ENCODE peak calls at places on chromosomes 3 and 15, in eight cellular contexts. G is PC-3, F is transverse colon, H is brain microvascular endothelial cell, U is SK-N-SH, E is cardiac muscle cell, R is A549, B is RWPE2. Y is an unnamed sample.

GRCh38 chr3:46609074-46609735 is 3.1 kb upstream of the FAM240A start:
- DNase-seq in G (no peak), F (no peak), H (no peak), U (no peak), E (no peak), R (no peak), B (no peak), Y (no peak)

GRCh38 chr15:34331809-34332208 is 5.8 kb downstream of the SLC12A6 start:
- DNase-seq in G (no peak), F (no peak), H (no peak), U (no peak), E (peak), R (no peak), B (no peak), Y (no peak)

GRCh38 chr3:59709702-59710555 is 660.1 kb upstream of the CFAP20DC start:
- DNase-seq in G (no peak), F (peak), H (no peak), U (no peak), E (no peak), R (no peak), B (no peak), Y (no peak)

GRCh38 chr3:14846481-14846880 is 27.7 kb downstream of the FGD5 start:
- DNase-seq in G (no peak), F (no peak), H (no peak), U (no peak), E (no peak), R (no peak), B (no peak), Y (no peak)

GRCh38 chr15:63203451-63204090 is 14.2 kb downstream of the RAB8B start:
- DNase-seq in G (peak), F (no peak), H (peak), U (no peak), E (no peak), R (no peak), B (no peak), Y (peak)

GRCh38 chr15:73231661-73232443 is 136.9 kb downstream of the HCN4 start:
- DNase-seq in G (no peak), F (no peak), H (no peak), U (no peak), E (no peak), R (no peak), B (no peak), Y (no peak)

GRCh38 chr3:170802164-170803151 is 67.5 kb downstream of the RPL22L1 start:
- DNase-seq in G (peak), F (no peak), H (peak), U (no peak), E (no peak), R (no peak), B (no peak), Y (no peak)

GRCh38 chr3:170918715-170919114 is 10.3 kb upstream of the EIF5A2 start:
- DNase-seq in G (no peak), F (no peak), H (no peak), U (no peak), E (no peak), R (no peak), B (no peak), Y (no peak)

GRCh38 chr15:61951949-61952348 is 108.3 kb downstream of the VPS13C start:
- DNase-seq in G (peak), F (no peak), H (peak), U (no peak), E (peak), R (no peak), B (no peak), Y (no peak)

GRCh38 chr3:129506272-129506742 is 22.1 kb upstream of the RHO start:
- DNase-seq in G (no peak), F (no peak), H (no peak), U (peak), E (no peak), R (no peak), B (no peak), Y (no peak)

GRCh38 chr3:134483195-134483890 is 2.4 kb downstream of the ANAPC13 start:
- DNase-seq in G (peak), F (no peak), H (peak), U (no peak), E (no peak), R (no peak), B (no peak), Y (no peak)

GRCh38 chr15:89143503-89144162 is 55.4 kb downstream of the ABHD2 start:
- DNase-seq in G (peak), F (no peak), H (peak), U (peak), E (no peak), R (no peak), B (no peak), Y (no peak)

GRCh38 chr15:70818580-70818979 is 35.4 kb downstream of the LARP6 start:
- DNase-seq in G (no peak), F (no peak), H (no peak), U (no peak), E (no peak), R (no peak), B (no peak), Y (no peak)

GRCh38 chr3:141646760-141647561 is 91.1 kb upstream of the RNF7 start:
- DNase-seq in G (peak), F (peak), H (peak), U (peak), E (peak), R (peak), B (no peak), Y (no peak)

GRCh38 chr3:36965440-36965839 is 20.6 kb upstream of the TRANK1 start:
- DNase-seq in G (peak), F (no peak), H (no peak), U (no peak), E (no peak), R (no peak), B (no peak), Y (no peak)

GRCh38 chr3:64266065-64266874 is 41.0 kb upstream of the PRICKLE2 start:
- DNase-seq in G (peak), F (peak), H (peak), U (no peak), E (no peak), R (peak), B (no peak), Y (no peak)

GRCh38 chr3:22089284-22089683 is 338.3 kb upstream of the ZNF385D start:
- DNase-seq in G (peak), F (peak), H (peak), U (peak), E (peak), R (peak), B (no peak), Y (no peak)

GRCh38 chr15:70625438-70625837 is 137.9 kb downstream of the UACA start:
- DNase-seq in G (no peak), F (no peak), H (no peak), U (no peak), E (no peak), R (no peak), B (no peak), Y (no peak)

GRCh38 chr3:154559623-154560022 is 129.6 kb upstream of the GPR149 start:
- DNase-seq in G (no peak), F (no peak), H (no peak), U (no peak), E (no peak), R (no peak), B (no peak), Y (no peak)

GRCh38 chr3:8837172-8837571 is 67.8 kb upstream of the OXTR start:
- DNase-seq in G (peak), F (no peak), H (peak), U (no peak), E (no peak), R (no peak), B (no peak), Y (no peak)

GRCh38 chr3:46429671-46430070 is 22.6 kb downstream of the CCRL2 start:
- DNase-seq in G (peak), F (peak), H (no peak), U (no peak), E (no peak), R (no peak), B (no peak), Y (no peak)

GRCh38 chr3:72245183-72245811 is 460.3 kb upstream of the PROK2 start:
- DNase-seq in G (no peak), F (no peak), H (no peak), U (peak), E (no peak), R (no peak), B (no peak), Y (no peak)
- H3K27ac ChIP-seq in G (no peak), F (peak), H (no peak), U (no peak), E (no peak), R (no peak), B (no peak), Y (no peak)

GRCh38 chr3:127915937-127916480 is 977 bp downstream of the KBTBD12 start:
- DNase-seq in G (no peak), F (no peak), H (no peak), U (no peak), E (no peak), R (no peak), B (no peak), Y (no peak)
- H3K4me3 ChIP-seq in G (no peak), F (peak), H (no peak), U (no peak), E (no peak), R (no peak), B (no peak), Y (no peak)

DNA sequence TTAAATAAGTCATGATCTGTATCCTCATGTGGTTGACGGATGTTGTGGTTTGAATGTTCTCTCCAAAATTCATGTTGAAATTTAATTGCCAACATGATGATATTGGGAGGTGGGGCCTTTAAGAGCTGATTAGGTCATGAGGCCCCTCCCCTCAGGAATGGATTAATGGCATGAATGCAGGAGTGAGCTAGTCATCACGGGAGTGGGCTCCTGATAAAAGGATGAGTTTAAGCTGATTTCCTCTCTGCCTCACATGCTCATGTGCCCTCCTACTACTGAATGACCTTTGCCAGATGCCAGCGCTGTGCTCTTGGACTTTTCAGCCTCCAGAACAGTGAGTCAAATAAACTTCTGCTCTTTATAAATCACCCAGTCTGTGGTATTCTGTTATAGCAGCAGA is 111.2 kb downstream of the MYO5A start:
- DNase-seq in G (no peak), F (no peak), H (no peak), U (no peak), E (no peak), R (no peak), B (no peak), Y (no peak)
- H3K27ac ChIP-seq in G (no peak), F (no peak), H (no peak), U (no peak), E (no peak), R (no peak), B (peak), Y (no peak)

GRCh38 chr3:49397470-49397869 is 14.3 kb downstream of the RHOA start:
- DNase-seq in G (no peak), F (no peak), H (peak), U (peak), E (peak), R (no peak), B (no peak), Y (no peak)
- H3K4me3 ChIP-seq in G (no peak), F (no peak), H (no peak), U (no peak), E (no peak), R (no peak), B (no peak), Y (no peak)

DNA sequence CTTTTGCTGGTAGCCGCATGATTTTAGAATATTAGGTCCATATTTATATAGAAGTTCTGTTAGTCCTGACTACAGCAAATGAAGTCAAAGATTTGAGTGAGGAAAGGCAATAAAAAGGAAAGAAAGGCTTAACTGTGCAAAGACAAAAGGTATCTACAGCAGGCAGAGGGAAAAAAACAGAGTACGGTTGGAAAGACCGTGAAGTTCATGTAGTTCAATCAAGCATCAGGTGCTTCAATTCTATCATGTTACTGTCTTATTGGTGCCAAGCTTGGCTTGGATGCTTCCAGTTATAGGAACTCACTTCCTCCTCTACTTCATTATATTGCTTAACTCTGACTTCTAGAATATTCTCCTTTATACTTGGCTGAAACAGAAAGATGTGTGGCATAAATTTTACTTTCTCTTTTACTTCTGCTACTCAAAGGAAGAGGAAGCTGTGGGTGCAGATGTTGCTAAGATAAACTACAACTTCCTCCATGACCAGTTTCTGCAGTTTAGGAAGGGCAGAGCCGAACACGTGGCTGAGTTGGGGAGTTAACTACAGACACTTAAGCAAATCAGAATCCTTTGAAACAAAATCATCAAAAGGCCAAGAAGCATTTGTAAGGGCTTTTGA is 72.6 kb upstream of the ZBED2 start:
- DNase-seq in G (no peak), F (peak), H (peak), U (no peak), E (no peak), R (no peak), B (no peak), Y (peak)
- H3K27ac ChIP-seq in G (no peak), F (peak), H (peak), U (peak), E (no peak), R (no peak), B (peak), Y (peak)

GRCh38 chr3:57350271-57350670 is 57.8 kb upstream of the ASB14 start:
- DNase-seq in G (no peak), F (no peak), H (no peak), U (no peak), E (no peak), R (no peak), B (no peak), Y (no peak)

DNA sequence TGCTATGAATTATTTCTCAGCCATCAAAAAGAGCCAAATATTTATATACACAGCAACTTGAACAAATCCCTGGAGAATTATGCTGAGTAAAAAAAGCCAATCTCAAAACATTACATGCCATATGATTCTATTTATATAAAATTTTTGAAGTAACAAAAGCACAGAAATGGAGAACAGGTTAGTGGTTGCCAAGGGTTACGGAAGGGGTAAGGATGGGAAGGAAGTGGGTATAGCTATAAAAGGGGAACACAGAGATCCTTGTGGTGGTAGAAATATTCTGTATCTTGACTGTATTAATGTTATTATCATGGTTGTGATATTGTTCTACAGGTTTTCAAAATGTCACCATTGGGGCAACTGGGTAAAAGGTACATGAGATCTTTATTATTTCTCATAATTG is 62.3 kb upstream of the ASB14 start:
- DNase-seq in G (no peak), F (no peak), H (no peak), U (no peak), E (no peak), R (no peak), B (no peak), Y (no peak)
- H3K4me3 ChIP-seq in G (no peak), F (no peak), H (no peak), U (no peak), E (no peak), R (no peak), B (no peak), Y (no peak)

Y was measured in Peyer's patch.